ENCODE peak calls at places on chromosomes 11 and 22, in five cellular contexts. G is HCT116, A is K562, J is HepG2, F is H1. W is an unnamed sample.

GRCh38 chr22:46997311-46997970 is 235.0 kb downstream of the TBC1D22A start:
- DNase-seq in G (no peak), A (no peak), J (no peak), F (no peak), W (no peak)

GRCh38 chr11:68256331-68256741 is 15.4 kb downstream of the C11orf24 start:
- DNase-seq in G (no peak), A (no peak), J (peak), F (no peak), W (no peak)

GRCh38 chr11:1624621-1625020 is 2.7 kb upstream of the KRTAP5-4 start:
- DNase-seq in G (no peak), A (no peak), J (no peak), F (no peak), W (no peak)

GRCh38 chr11:108734956-108735559 is 70.2 kb downstream of the DDX10 start:
- DNase-seq in G (peak), A (peak), J (peak), F (no peak), W (no peak)

GRCh38 chr11:44911031-44911814 is 39.5 kb downstream of the TP53I11 start:
- DNase-seq in G (peak), A (peak), J (peak), F (peak), W (no peak)

GRCh38 chr11:454801-455565 is 4.9 kb downstream of the PTDSS2 start:
- DNase-seq in G (no peak), A (no peak), J (no peak), F (no peak), W (no peak)

GRCh38 chr22:23074451-23074850 is 4.1 kb downstream of the GNAZ start:
- DNase-seq in G (no peak), A (no peak), J (no peak), F (no peak), W (no peak)

GRCh38 chr11:121482231-121483129 is 29.7 kb upstream of the SORL1-AS1 start:
- DNase-seq in G (no peak), A (no peak), J (no peak), F (no peak), W (peak)

GRCh38 chr11:2267306-2267861 is 3.0 kb downstream of the ASCL2 start:
- DNase-seq in G (no peak), A (peak), J (no peak), F (no peak), W (no peak)

GRCh38 chr11:35289821-35290220 is 129.5 kb downstream of the SLC1A2 start:
- DNase-seq in G (no peak), A (no peak), J (no peak), F (no peak), W (no peak)

GRCh38 chr11:126348806-126349582 is 6.5 kb upstream of the ST3GAL4 start:
- DNase-seq in G (no peak), A (no peak), J (no peak), F (no peak), W (no peak)

GRCh38 chr11:44849922-44850321 is 100.8 kb downstream of the TP53I11 start:
- DNase-seq in G (no peak), A (no peak), J (no peak), F (no peak), W (no peak)

GRCh38 chr11:62600367-62601113 is 1.1 kb downstream of the MTA2 start:
- DNase-seq in G (no peak), A (peak), J (no peak), F (no peak), W (no peak)
- TF ChIP-seq SRF in G (no peak), A (no peak), J (no peak), F (no peak), W (no peak)

GRCh38 chr11:70019576-70020011 is 58.5 kb upstream of the ANO1 start:
- DNase-seq in G (no peak), A (no peak), J (no peak), F (no peak), W (no peak)
- TF ChIP-seq SRF in G (no peak), A (no peak), J (no peak), F (no peak), W (no peak)

GRCh38 chr11:75281469-75282095 is 41.0 kb downstream of the TPBGL start:
- DNase-seq in G (no peak), A (no peak), J (no peak), F (no peak), W (no peak)
- TF ChIP-seq SRF in G (no peak), A (no peak), J (no peak), F (no peak), W (no peak)

DNA sequence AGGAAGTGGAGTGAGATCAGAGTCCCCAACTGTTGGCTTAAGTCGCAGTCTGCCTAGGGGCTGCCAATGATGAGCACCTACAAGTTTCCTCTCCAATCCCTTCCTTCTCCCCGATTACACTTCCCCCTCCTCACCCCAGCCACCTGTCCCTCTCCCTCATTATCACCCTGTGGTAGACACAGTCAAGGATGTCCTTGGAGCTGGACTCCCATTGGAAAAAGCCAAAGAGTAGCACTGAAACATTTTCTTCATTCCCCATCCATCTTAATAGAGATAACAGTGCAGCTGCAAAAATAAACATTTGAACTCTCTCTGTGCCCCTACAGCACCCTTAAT is 146.2 kb downstream of the DBX1 start:
- DNase-seq in G (no peak), A (no peak), J (no peak), F (no peak), W (no peak)
- TF ChIP-seq SRF in G (no peak), A (no peak), J (no peak), F (no peak), W (no peak)

GRCh38 chr11:123973816-123974215 is 3.8 kb downstream of the OR10S1 start:
- DNase-seq in G (peak), A (no peak), J (no peak), F (no peak), W (no peak)
- TF ChIP-seq SRF in G (no peak), A (no peak), J (no peak), F (no peak), W (no peak)

GRCh38 chr22:35099883-35100282 is 33.9 kb downstream of the ISX start:
- DNase-seq in G (no peak), A (peak), J (no peak), F (no peak), W (no peak)

GRCh38 chr22:35104491-35104890 is 38.5 kb downstream of the ISX start:
- DNase-seq in G (no peak), A (no peak), J (no peak), F (no peak), W (no peak)

GRCh38 chr22:35098921-35099320 is 33.0 kb downstream of the ISX start:
- DNase-seq in G (no peak), A (no peak), J (no peak), F (no peak), W (no peak)

GRCh38 chr22:35103756-35104155 is 37.8 kb downstream of the ISX start:
- DNase-seq in G (no peak), A (no peak), J (no peak), F (no peak), W (no peak)

DNA sequence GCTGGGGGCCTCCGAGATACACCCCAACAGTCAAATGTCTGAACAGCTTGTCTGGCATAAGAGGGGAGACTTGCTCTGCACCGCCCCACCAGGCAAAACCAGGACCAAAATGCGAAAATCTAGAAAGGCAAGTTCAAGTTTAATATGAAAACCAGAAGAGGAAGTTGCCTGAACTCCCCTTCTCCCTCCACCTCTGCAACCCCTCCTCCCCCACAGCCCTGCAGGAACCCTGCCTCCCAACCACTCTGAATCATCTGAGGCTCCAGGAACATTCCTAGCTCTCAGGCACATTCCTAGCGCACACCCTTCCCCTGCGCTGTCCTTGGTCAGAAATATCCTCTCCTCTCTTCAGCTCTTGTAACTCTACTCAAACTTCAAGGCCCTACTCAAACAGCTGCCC is 36.7 kb downstream of the ISX start:
- DNase-seq in G (no peak), A (peak), J (no peak), F (peak), W (no peak)
- TF ChIP-seq SRF in G (no peak), A (no peak), J (no peak), F (no peak), W (no peak)

GRCh38 chr22:50306753-50307749 is at the start of gene PLXNB2:
- DNase-seq in G (peak), A (peak), J (peak), F (no peak), W (no peak)
- TF ChIP-seq SRF in G (no peak), A (no peak), J (no peak), F (no peak), W (no peak)